ENCODE peak calls at places on chromosomes 11 and 22, in nine cellular contexts. L is uterus, J is tibial artery, I is GM12865, R is left ventricle myocardium inferior, T is GM23338, Q is kidney, P is neural crest cell, B is fibroblast of lung. K is an unnamed sample.

GRCh38 chr11:95154514-95154913 is 64.9 kb downstream of the ENDOD1 start:
- DNase-seq in L (no peak), J (no peak), I (peak; percentile 74), R (no peak), T (peak; percentile 84), Q (no peak), P (peak; percentile 43), B (peak; percentile 66), K (no peak)

GRCh38 chr11:110431212-110432073 is 1.7 kb downstream of the FDX1 start:
- DNase-seq in L (no peak), J (no peak), I (peak; percentile 38), R (no peak), T (no peak), Q (no peak), P (no peak), B (peak; percentile 39), K (no peak)

GRCh38 chr11:93659841-93660240 is 1.6 kb upstream of the CEP295 start:
- DNase-seq in L (no peak), J (no peak), I (no peak), R (no peak), T (no peak), Q (no peak), P (no peak), B (no peak), K (no peak)

GRCh38 chr22:29871684-29872083 is 11.3 kb upstream of the MTMR3 start:
- DNase-seq in L (peak; percentile 46), J (no peak), I (no peak), R (no peak), T (peak; percentile 19), Q (no peak), P (no peak), B (no peak), K (no peak)

GRCh38 chr22:31926969-31927368 is 17.4 kb upstream of the YWHAH start:
- DNase-seq in L (no peak), J (no peak), I (peak; percentile 27), R (no peak), T (peak; percentile 74), Q (peak; percentile 27), P (no peak), B (no peak), K (no peak)

GRCh38 chr11:110153474-110153873 is 60.3 kb downstream of the ZC3H12C start:
- DNase-seq in L (no peak), J (no peak), I (no peak), R (no peak), T (no peak), Q (no peak), P (no peak), B (no peak), K (no peak)

GRCh38 chr11:95192717-95193116 is 38.3 kb downstream of the SESN3 start:
- DNase-seq in L (no peak), J (no peak), I (no peak), R (no peak), T (no peak), Q (no peak), P (no peak), B (no peak), K (no peak)

GRCh38 chr11:128476729-128477128 is 110.6 kb downstream of the ETS1 start:
- DNase-seq in L (no peak), J (no peak), I (no peak), R (no peak), T (no peak), Q (no peak), P (no peak), B (no peak), K (no peak)

GRCh38 chr11:121524233-121524631 is 71.5 kb upstream of the SORL1-AS1 start:
- DNase-seq in L (no peak), J (no peak), I (no peak), R (no peak), T (no peak), Q (no peak), P (no peak), B (no peak), K (peak; percentile 10)

GRCh38 chr11:2783536-2784082 is 83.8 kb upstream of the KCNQ1OT1 start:
- DNase-seq in L (no peak), J (no peak), I (no peak), R (no peak), T (no peak), Q (no peak), P (no peak), B (peak; percentile 17), K (no peak)

GRCh38 chr11:70531281-70532065 is 133.1 kb downstream of the CTTN start:
- DNase-seq in L (no peak), J (no peak), I (no peak), R (peak; percentile 5), T (no peak), Q (peak; percentile 59), P (no peak), B (no peak), K (no peak)

GRCh38 chr11:111775024-111775710 is 9.0 kb upstream of the PPP2R1B start:
- DNase-seq in L (no peak), J (peak; percentile 83), I (no peak), R (peak; percentile 22), T (no peak), Q (no peak), P (no peak), B (peak; percentile 53), K (no peak)

GRCh38 chr11:64489831-64490441 is 101.1 kb upstream of the SLC22A12 start:
- DNase-seq in L (peak; percentile 23), J (peak; percentile 26), I (peak; percentile 37), R (peak; percentile 25), T (peak; percentile 84), Q (peak; percentile 85), P (peak; percentile 76), B (peak; percentile 27), K (no peak)

GRCh38 chr22:27514612-27515011 is 286.9 kb downstream of the MN1 start:
- DNase-seq in L (no peak), J (no peak), I (no peak), R (no peak), T (no peak), Q (no peak), P (no peak), B (no peak), K (no peak)

GRCh38 chr11:93220078-93220477 is 22.3 kb upstream of the SLC36A4 start:
- DNase-seq in L (no peak), J (no peak), I (no peak), R (no peak), T (no peak), Q (no peak), P (no peak), B (no peak), K (no peak)

GRCh38 chr22:30823015-30823370 is 128.3 kb downstream of the OSBP2 start:
- DNase-seq in L (no peak), J (no peak), I (no peak), R (no peak), T (peak; percentile 70), Q (no peak), P (no peak), B (no peak), K (no peak)

GRCh38 chr11:46520971-46521745 is 72.7 kb downstream of the AMBRA1 start:
- DNase-seq in L (no peak), J (no peak), I (no peak), R (no peak), T (peak; percentile 34), Q (no peak), P (no peak), B (peak; percentile 61), K (peak; percentile 23)

GRCh38 chr11:46524201-46524600 is 69.6 kb downstream of the AMBRA1 start:
- DNase-seq in L (no peak), J (no peak), I (no peak), R (no peak), T (no peak), Q (no peak), P (no peak), B (no peak), K (no peak)

GRCh38 chr11:46522682-46523281 is 71.0 kb downstream of the AMBRA1 start:
- DNase-seq in L (no peak), J (no peak), I (no peak), R (no peak), T (no peak), Q (no peak), P (no peak), B (no peak), K (no peak)

GRCh38 chr11:46523290-46523689 is 70.5 kb downstream of the AMBRA1 start:
- DNase-seq in L (no peak), J (no peak), I (no peak), R (no peak), T (no peak), Q (no peak), P (no peak), B (no peak), K (no peak)

GRCh38 chr11:46521947-46522681 is 71.7 kb downstream of the AMBRA1 start:
- DNase-seq in L (no peak), J (no peak), I (no peak), R (no peak), T (peak; percentile 33), Q (no peak), P (no peak), B (peak; percentile 20), K (no peak)
- TF ChIP-seq CTCF in L (no peak), J (no peak), I (peak; percentile 16), R (peak; percentile 27), T (peak; percentile 32), Q (no peak), P (peak; percentile 38), B (peak; percentile 31), K (peak; percentile 2)

GRCh38 chr22:39932918-39933649 is 27.1 kb upstream of the TMA7B start:
- DNase-seq in L (no peak), J (no peak), I (peak; percentile 74), R (no peak), T (peak; percentile 95), Q (no peak), P (peak; percentile 21), B (no peak), K (no peak)
- TF ChIP-seq CTCF in L (peak; percentile 19), J (no peak), I (peak; percentile 73), R (peak; percentile 68), T (peak; percentile 92), Q (peak; percentile 53), P (peak; percentile 63), B (peak; percentile 56), K (peak; percentile 34)

GRCh38 chr11:107609384-107610218 is 18.7 kb downstream of the ELMOD1 start:
- DNase-seq in L (no peak), J (no peak), I (no peak), R (no peak), T (peak; percentile 71), Q (no peak), P (no peak), B (no peak), K (no peak)

GRCh38 chr11:107608809-107609208 is 17.9 kb downstream of the ELMOD1 start:
- DNase-seq in L (no peak), J (no peak), I (no peak), R (no peak), T (no peak), Q (no peak), P (no peak), B (no peak), K (no peak)

DNA sequence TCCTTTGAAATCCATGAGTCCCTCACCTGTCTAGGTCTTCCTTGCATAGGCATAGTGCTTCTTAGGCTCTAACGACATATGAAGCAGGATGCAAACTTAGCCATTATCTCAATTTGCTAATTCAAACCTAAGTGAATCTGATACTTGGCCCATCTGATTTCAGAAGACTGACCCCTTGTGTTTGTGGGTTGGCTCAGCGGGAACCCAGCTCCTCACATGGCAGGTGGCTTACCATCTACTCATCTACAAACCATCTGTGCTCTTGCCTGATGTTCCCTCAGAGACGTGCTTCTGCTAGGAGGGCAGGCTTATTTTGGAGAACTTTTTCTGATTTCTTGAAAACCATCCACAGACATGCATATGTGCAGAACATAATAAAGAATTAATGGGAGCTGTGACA is 15.2 kb downstream of the ELMOD1 start:
- DNase-seq in L (no peak), J (no peak), I (peak; percentile 26), R (no peak), T (peak; percentile 59), Q (no peak), P (no peak), B (no peak), K (no peak)
- TF ChIP-seq CTCF in L (no peak), J (no peak), I (no peak), R (no peak), T (peak; percentile 57), Q (no peak), P (no peak), B (peak; percentile 15), K (peak; percentile 4)

GRCh38 chr11:15933896-15934625 is 422.3 kb downstream of the SOX6 start:
- DNase-seq in L (no peak), J (no peak), I (no peak), R (no peak), T (no peak), Q (no peak), P (no peak), B (no peak), K (no peak)
- TF ChIP-seq CTCF in L (no peak), J (no peak), I (no peak), R (no peak), T (no peak), Q (no peak), P (no peak), B (no peak), K (no peak)

K was measured in AG09319.